ENCODE peak calls at places on chromosomes 7 and 10, in eight cellular contexts. J is lower leg skin; L is AG04450; S is H1; T is right lobe of liver; H is coronary artery; P is IMR-90; M is CD8-positive, alpha-beta T cell. K is an unnamed sample.

GRCh38 chr7:4683884-4684565 is 1.9 kb downstream of the FOXK1 start:
- DNase-seq in L (no peak), H (no peak), J (no peak), S (no peak), T (peak; percentile 81), M (peak; percentile 40), P (peak; percentile 87), K (peak; percentile 69)

GRCh38 chr7:18488047-18488446 is 7.5 kb upstream of the HDAC9 start:
- DNase-seq in H (no peak), J (no peak), L (no peak), S (no peak), T (no peak), P (no peak), M (no peak), K (no peak)

GRCh38 chr10:49381111-49381900 is 14.6 kb downstream of the DRGX start:
- DNase-seq in P (no peak), H (peak; percentile 58), S (no peak), M (no peak), J (no peak), L (no peak), T (no peak), K (no peak)

GRCh38 chr10:24208661-24209420 is at the start of gene KIAA1217:
- DNase-seq in P (peak; percentile 29), M (no peak), S (no peak), J (peak; percentile 87), H (no peak), L (no peak), T (peak; percentile 37), K (peak; percentile 56)

GRCh38 chr7:66183700-66184099 is 21.4 kb upstream of the TPST1 start:
- DNase-seq in S (no peak), J (no peak), M (no peak), L (peak; percentile 76), T (no peak), P (peak; percentile 96), H (no peak), K (peak; percentile 96)

GRCh38 chr7:32564542-32564941 is 69.3 kb downstream of the AVL9 start:
- DNase-seq in T (no peak), P (peak; percentile 50), H (no peak), L (peak; percentile 24), J (no peak), M (no peak), S (no peak), K (peak; percentile 10)

GRCh38 chr10:43228783-43229207 is 38.1 kb downstream of the RASGEF1A start:
- DNase-seq in S (no peak), M (no peak), H (no peak), P (no peak), T (no peak), L (no peak), J (peak; percentile 73), K (no peak)

GRCh38 chr7:108135446-108136190 is 5.5 kb upstream of the LAMB4 start:
- DNase-seq in J (no peak), P (no peak), L (no peak), S (no peak), H (no peak), T (no peak), M (no peak), K (no peak)

GRCh38 chr10:118369806-118370205 is 27.7 kb upstream of the FAM204A start:
- DNase-seq in P (no peak), J (no peak), M (no peak), L (no peak), H (no peak), T (no peak), S (no peak), K (no peak)

GRCh38 chr10:80491251-80492102 is 37.4 kb downstream of the TSPAN14 start:
- DNase-seq in J (peak; percentile 87), P (no peak), S (no peak), T (peak; percentile 71), H (no peak), M (no peak), L (no peak), K (no peak)

GRCh38 chr10:7291487-7292113 is 119.2 kb downstream of the SFMBT2 start:
- DNase-seq in H (no peak), P (no peak), J (peak; percentile 12), S (no peak), M (no peak), L (no peak), T (no peak), K (no peak)

GRCh38 chr7:30873207-30873606 is 38.4 kb upstream of the AQP1 start:
- DNase-seq in J (no peak), T (no peak), H (no peak), S (no peak), L (no peak), P (no peak), M (no peak), K (no peak)

GRCh38 chr7:77338260-77338659 is 77.9 kb downstream of the GSAP start:
- DNase-seq in J (no peak), T (no peak), S (no peak), H (no peak), L (no peak), M (no peak), P (no peak), K (no peak)

GRCh38 chr7:151844080-151844827 is 32.7 kb downstream of the PRKAG2 start:
- DNase-seq in J (no peak), M (no peak), H (no peak), P (peak; percentile 77), L (peak; percentile 6), T (no peak), S (no peak), K (peak; percentile 81)

GRCh38 chr10:104049497-104050250 is 36.0 kb downstream of the COL17A1 start:
- DNase-seq in H (peak; percentile 26), L (no peak), S (no peak), T (no peak), P (peak; percentile 49), J (no peak), M (no peak), K (peak; percentile 84)

GRCh38 chr10:3105905-3106304 is 38.6 kb downstream of the PFKP start:
- DNase-seq in P (no peak), H (no peak), M (no peak), T (no peak), J (no peak), L (no peak), S (no peak), K (no peak)

GRCh38 chr10:3108033-3108432 is 40.7 kb downstream of the PFKP start:
- DNase-seq in H (no peak), T (no peak), M (no peak), J (no peak), S (no peak), L (no peak), P (no peak), K (no peak)

GRCh38 chr10:3107426-3107961 is 40.1 kb downstream of the PFKP start:
- DNase-seq in H (peak; percentile 95), P (peak; percentile 98), L (peak; percentile 92), T (peak; percentile 84), S (no peak), M (no peak), J (peak; percentile 93), K (peak; percentile 99)

GRCh38 chr10:3108575-3109105 is 41.3 kb downstream of the PFKP start:
- DNase-seq in T (no peak), J (no peak), H (no peak), L (no peak), M (no peak), P (no peak), S (no peak), K (no peak)

GRCh38 chr10:3106908-3107425 is 39.6 kb downstream of the PFKP start:
- DNase-seq in S (no peak), M (no peak), H (no peak), T (no peak), J (no peak), P (no peak), L (peak; percentile 15), K (no peak)
- H3K4me3 ChIP-seq in S (no peak overlapping the region), M (no peak overlapping the region), H (peak overlapping the region; percentile 45), T (no peak overlapping the region), J (no peak overlapping the region), P (no peak overlapping the region), L (no peak overlapping the region), K (peak overlapping the region; percentile 25)

GRCh38 chr10:91829268-91829667 is 31.0 kb downstream of the TNKS2 start:
- DNase-seq in L (no peak), H (no peak), J (no peak), T (no peak), P (no peak), S (no peak), M (no peak), K (no peak)
- TF ChIP-seq CTCF in L (no peak), H (no peak), J (no peak), T (no peak), P (no peak), S (no peak), M (no peak), K (no peak)

GRCh38 chr7:44880317-44881018 is 4.9 kb downstream of the PURB start:
- DNase-seq in T (no peak), M (no peak), J (no peak), H (no peak), L (no peak), S (no peak), P (no peak), K (no peak)

GRCh38 chr7:44883961-44884360 is 1.4 kb downstream of the PURB start:
- DNase-seq in S (no peak), J (no peak), M (no peak), L (no peak), P (no peak), H (no peak), T (no peak), K (no peak)

GRCh38 chr7:44881610-44882009 is 3.7 kb downstream of the PURB start:
- DNase-seq in S (no peak), H (no peak), L (peak; percentile 55), P (peak; percentile 88), M (no peak), J (no peak), T (no peak), K (peak; percentile 72)

GRCh38 chr7:44882899-44883298 is 2.4 kb downstream of the PURB start:
- DNase-seq in T (no peak), L (no peak), H (no peak), S (no peak), J (no peak), M (no peak), P (peak; percentile 26), K (no peak)

GRCh38 chr7:44881066-44881600 is 4.2 kb downstream of the PURB start:
- DNase-seq in L (no peak), H (no peak), P (no peak), S (no peak), T (no peak), M (no peak), J (no peak), K (no peak)
- H3K4me3 ChIP-seq in L (peak overlapping the region; percentile 79), H (peak overlapping the region; percentile 93), P (peak overlapping the region; percentile 61), S (no peak overlapping the region), T (no peak overlapping the region), M (no peak overlapping the region), J (no peak overlapping the region), K (peak overlapping the region; percentile 48)

DNA sequence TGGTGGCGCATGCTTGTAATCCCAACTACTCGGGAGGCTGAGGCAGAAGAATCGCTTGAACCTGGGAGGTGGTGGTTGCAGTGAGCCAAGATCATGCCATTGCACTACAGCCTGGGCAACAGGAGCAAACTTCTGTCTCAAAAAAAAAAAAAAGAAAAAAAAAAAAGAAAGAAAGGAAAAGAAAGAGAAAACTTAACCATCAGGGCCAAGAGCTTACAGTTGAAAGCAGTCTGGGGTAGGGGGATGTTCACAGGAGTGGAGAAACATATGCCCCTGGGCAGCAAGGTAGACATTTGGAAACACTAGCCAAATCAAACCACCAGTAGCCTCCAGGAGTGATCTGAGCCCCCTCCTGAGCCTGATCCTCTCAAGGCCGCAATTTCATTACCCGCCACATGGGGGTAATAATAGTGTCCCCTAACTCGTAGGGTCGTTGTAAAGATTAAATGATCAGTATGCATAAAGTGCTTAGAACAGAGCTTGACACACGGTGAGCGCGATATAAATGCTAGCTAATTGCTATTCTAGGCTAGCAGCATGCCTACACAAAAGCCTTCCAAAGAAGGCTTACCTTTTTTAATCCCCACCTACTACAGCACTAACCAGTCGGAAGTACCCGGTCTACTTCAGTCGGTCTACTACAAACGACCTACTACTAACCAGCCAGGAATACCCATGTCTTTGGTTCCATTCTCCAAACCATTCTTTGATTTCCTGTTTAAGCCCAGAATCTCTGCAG is 274.3 kb upstream of the NEBL start:
- DNase-seq in M (no peak), S (no peak), P (no peak), H (no peak), J (no peak), L (no peak), T (no peak), K (no peak)
- TF ChIP-seq CTCF in M (no peak), S (peak; percentile 66), P (no peak), H (no peak), J (no peak), L (peak; percentile 17), T (no peak), K (peak; percentile 25)